ENCODE peak calls at places on chromosomes 7 and 10, in five cellular contexts. P is A549, L is ELR, W is keratinocyte, U is NCI-H1436. Q is an unnamed sample.
A peak's percentile ranks its signal among the peaks of the same experiment; 100 is the strongest.

GRCh38 chr7:140607441-140607989 is 33.1 kb downstream of the DENND2A start:
- DNase-seq in U (no peak), W (no peak), L (peak; percentile 76), P (no peak), Q (peak; percentile 46)

GRCh38 chr10:100043344-100043743 is 33.6 kb upstream of the DNMBP start:
- DNase-seq in U (no peak), W (peak; percentile 72), P (no peak), L (peak; percentile 25), Q (no peak)

GRCh38 chr10:75294518-75294865 is 58.7 kb upstream of the COMTD1 start:
- DNase-seq in U (no peak), P (no peak), L (peak; percentile 12), W (no peak), Q (no peak)

GRCh38 chr7:67620216-67620933 is 623.7 kb downstream of the TYW1 start:
- DNase-seq in L (no peak), W (no peak), U (no peak), P (no peak), Q (no peak)

GRCh38 chr10:7942859-7943258 is 111.6 kb upstream of the GATA3 start:
- DNase-seq in U (no peak), L (no peak), P (no peak), W (no peak), Q (no peak)

GRCh38 chr10:15879058-15879457 is 18.8 kb upstream of the MINDY3 start:
- DNase-seq in W (no peak), P (peak; percentile 50), L (peak; percentile 58), U (peak; percentile 13), Q (peak; percentile 46)

GRCh38 chr10:119268871-119269506 is 61.6 kb downstream of the GRK5 start:
- DNase-seq in W (no peak), U (no peak), L (no peak), P (no peak), Q (no peak)

GRCh38 chr10:133264455-133264854 is 12.2 kb downstream of the ADAM8 start:
- DNase-seq in L (no peak), U (no peak), W (no peak), P (no peak), Q (no peak)

GRCh38 chr10:70677016-70677415 is 4.7 kb downstream of the ADAMTS14 start:
- DNase-seq in U (no peak), W (no peak), P (no peak), L (no peak), Q (no peak)

GRCh38 chr10:12504628-12505027 is 155.3 kb downstream of the CAMK1D start:
- DNase-seq in W (no peak), P (no peak), U (no peak), L (no peak), Q (no peak)

GRCh38 chr10:7945469-7946187 is 108.9 kb upstream of the GATA3 start:
- DNase-seq in U (no peak), W (no peak), L (peak; percentile 55), P (no peak), Q (peak; percentile 26)

GRCh38 chr10:127117125-127117524 is 79.3 kb downstream of the INSYN2A start:
- DNase-seq in L (peak; percentile 47), W (peak; percentile 1), U (no peak), P (peak; percentile 24), Q (peak; percentile 35)

GRCh38 chr7:108434030-108434429 is 22.2 kb downstream of the NRCAM start:
- DNase-seq in W (no peak), L (no peak), U (no peak), P (no peak), Q (no peak)

GRCh38 chr10:78821052-78821451 is 247.7 kb upstream of the ZMIZ1 start:
- DNase-seq in W (no peak), L (no peak), P (no peak), U (no peak), Q (no peak)

GRCh38 chr7:27804139-27804538 is 64.2 kb downstream of the TAX1BP1 start:
- DNase-seq in W (no peak), L (no peak), P (no peak), U (no peak), Q (no peak)

GRCh38 chr10:100728928-100729876 is 16.2 kb upstream of the PAX2 start:
- DNase-seq in W (no peak), U (no peak), P (peak; percentile 90), L (peak; percentile 37), Q (peak; percentile 43)

GRCh38 chr7:105028004-105028403 is 14.0 kb downstream of the KMT2E start:
- DNase-seq in W (no peak), U (no peak), P (no peak), L (no peak), Q (no peak)

GRCh38 chr7:128148676-128149075 is 92.4 kb upstream of the LEP start:
- DNase-seq in L (no peak), U (peak; percentile 40), P (no peak), W (no peak), Q (no peak)

GRCh38 chr7:101126651-101127459 is at the start of gene SERPINE1:
- DNase-seq in W (peak; percentile 99), P (peak; percentile 98), L (peak; percentile 98), U (no peak), Q (peak; percentile 100)

Q was measured in HFFc6.